ENCODE peak calls at places on chromosome 22, in five cellular contexts. One of them, this sample, is unnamed.

GRCh38 chr22:29623553-29624169 is 20.2 kb downstream of the NF2 start:
- DNase-seq in heart left ventricle: no peak
- DNase-seq in stimulated activated CD4-positive, alpha-beta T cell treated with anti-CD3 and anti-CD28 coated beads, Interleukin-1b, Interleukin-23, amount 100 ng/mL, for 1 hour: no peak
- DNase-seq in Right ventricle myocardium superior: no peak
- DNase-seq in T-helper 2 cell: no peak
- DNase-seq in this sample: no peak

GRCh38 chr22:22941831-22942510 is 54.4 kb downstream of the IGLL5 start:
- DNase-seq in heart left ventricle: no peak
- DNase-seq in stimulated activated CD4-positive, alpha-beta T cell treated with anti-CD3 and anti-CD28 coated beads, Interleukin-1b, Interleukin-23, amount 100 ng/mL, for 1 hour: no peak
- DNase-seq in Right ventricle myocardium superior: no peak
- DNase-seq in T-helper 2 cell: no peak
- DNase-seq in this sample: no peak

GRCh38 chr22:40743740-40744139 is 64.5 kb downstream of the MCHR1 start:
- DNase-seq in heart left ventricle: no peak
- DNase-seq in stimulated activated CD4-positive, alpha-beta T cell treated with anti-CD3 and anti-CD28 coated beads, Interleukin-1b, Interleukin-23, amount 100 ng/mL, for 1 hour: no peak
- DNase-seq in Right ventricle myocardium superior: no peak
- DNase-seq in T-helper 2 cell: no peak
- DNase-seq in this sample: no peak

GRCh38 chr22:29945435-29945834 is 62.5 kb downstream of the MTMR3 start:
- DNase-seq in heart left ventricle: no peak
- DNase-seq in stimulated activated CD4-positive, alpha-beta T cell treated with anti-CD3 and anti-CD28 coated beads, Interleukin-1b, Interleukin-23, amount 100 ng/mL, for 1 hour: no peak
- DNase-seq in Right ventricle myocardium superior: no peak
- DNase-seq in T-helper 2 cell: no peak
- DNase-seq in this sample: no peak

GRCh38 chr22:20656902-20657836 is 116.7 kb upstream of the SERPIND1 start:
- DNase-seq in heart left ventricle: no peak
- DNase-seq in stimulated activated CD4-positive, alpha-beta T cell treated with anti-CD3 and anti-CD28 coated beads, Interleukin-1b, Interleukin-23, amount 100 ng/mL, for 1 hour: no peak
- DNase-seq in Right ventricle myocardium superior: no peak
- DNase-seq in T-helper 2 cell: no peak
- DNase-seq in this sample: no peak

GRCh38 chr22:24730864-24731263 is 43.7 kb downstream of the PIWIL3 start:
- DNase-seq in heart left ventricle: no peak
- DNase-seq in stimulated activated CD4-positive, alpha-beta T cell treated with anti-CD3 and anti-CD28 coated beads, Interleukin-1b, Interleukin-23, amount 100 ng/mL, for 1 hour: no peak
- DNase-seq in Right ventricle myocardium superior: no peak
- DNase-seq in T-helper 2 cell: no peak
- DNase-seq in this sample: no peak

GRCh38 chr22:21074092-21074715 is 28.5 kb downstream of the LRRC74B start:
- DNase-seq in heart left ventricle: no peak
- DNase-seq in stimulated activated CD4-positive, alpha-beta T cell treated with anti-CD3 and anti-CD28 coated beads, Interleukin-1b, Interleukin-23, amount 100 ng/mL, for 1 hour: no peak
- DNase-seq in Right ventricle myocardium superior: no peak
- DNase-seq in T-helper 2 cell: no peak
- DNase-seq in this sample: no peak

GRCh38 chr22:46998346-46998745 is 235.9 kb downstream of the TBC1D22A start:
- DNase-seq in heart left ventricle: no peak
- DNase-seq in stimulated activated CD4-positive, alpha-beta T cell treated with anti-CD3 and anti-CD28 coated beads, Interleukin-1b, Interleukin-23, amount 100 ng/mL, for 1 hour: no peak
- DNase-seq in Right ventricle myocardium superior: no peak
- DNase-seq in T-helper 2 cell: no peak
- DNase-seq in this sample: no peak

GRCh38 chr22:31496735-31497146 is 405 bp downstream of the SFI1 start:
- DNase-seq in heart left ventricle: peak; percentile 43
- DNase-seq in stimulated activated CD4-positive, alpha-beta T cell treated with anti-CD3 and anti-CD28 coated beads, Interleukin-1b, Interleukin-23, amount 100 ng/mL, for 1 hour: peak; percentile 13
- DNase-seq in Right ventricle myocardium superior: peak; percentile 60
- DNase-seq in T-helper 2 cell: no peak
- DNase-seq in this sample: peak; percentile 76

This sample was measured in Right ventricle myocardium inferior.